ENCODE peak calls at places on chromosomes 7 and 10, in five cellular contexts. C is transverse colon, S is A549, Z is mammary epithelial cell, Y is uterus. L is an unnamed sample. For H3K4me1, the result is how much of the 10 kb centered on the place peaks cover.

GRCh38 chr7:150340875-150341262 is 560 bp downstream of the RARRES2 start:
- DNase-seq in C (no peak), S (no peak), Z (no peak), Y (peak), L (no peak)

GRCh38 chr7:2572101-2572842 is 13.5 kb downstream of the IQCE start:
- DNase-seq in C (no peak), S (no peak), Z (peak), Y (no peak), L (no peak)

GRCh38 chr10:120983721-120984120 is 132.6 kb downstream of the WDR11 start:
- DNase-seq in C (no peak), S (no peak), Z (no peak), Y (no peak), L (no peak)

GRCh38 chr10:114265392-114266053 is 26.5 kb downstream of the VWA2 start:
- DNase-seq in C (no peak), S (no peak), Z (no peak), Y (peak), L (no peak)

GRCh38 chr7:50531928-50532327 is 33.3 kb downstream of the DDC start:
- DNase-seq in C (no peak), S (no peak), Z (no peak), Y (no peak), L (no peak)

GRCh38 chr10:53102424-53102823 is 329.8 kb upstream of the MBL2 start:
- DNase-seq in C (no peak), S (no peak), Z (peak), Y (no peak), L (no peak)

GRCh38 chr7:7732566-7733290 is 14.3 kb upstream of the RPA3 start:
- DNase-seq in C (no peak), S (no peak), Z (peak), Y (no peak), L (no peak)

GRCh38 chr7:154804449-154804848 is 198.5 kb downstream of the PAXIP1 start:
- DNase-seq in C (no peak), S (no peak), Z (peak), Y (no peak), L (no peak)

GRCh38 chr10:87656431-87657072 is 3.1 kb upstream of the PAPSS2 start:
- DNase-seq in C (no peak), S (peak), Z (no peak), Y (no peak), L (peak)

GRCh38 chr7:125390866-125391265 is 461.2 kb upstream of the POT1 start:
- DNase-seq in C (no peak), S (no peak), Z (no peak), Y (no peak), L (no peak)

GRCh38 chr10:24318517-24318916 is 109.6 kb downstream of the KIAA1217 start:
- DNase-seq in C (no peak), S (no peak), Z (peak), Y (no peak), L (no peak)

GRCh38 chr10:70603439-70603778 is 868 bp upstream of the PRF1 start:
- DNase-seq in C (no peak), S (no peak), Z (no peak), Y (no peak), L (no peak)

GRCh38 chr10:44234471-44234850 is 150.4 kb downstream of the CXCL12 start:
- DNase-seq in C (no peak), S (no peak), Z (no peak), Y (no peak), L (no peak)

GRCh38 chr7:30543815-30544525 is 39.3 kb upstream of the GGCT start:
- DNase-seq in C (no peak), S (no peak), Z (no peak), Y (no peak), L (no peak)
- H3K27ac ChIP-seq in C (no peak), S (no peak), Z (no peak), Y (no peak), L (no peak)

GRCh38 chr7:80637453-80637852 is 989 bp upstream of the CD36 start:
- DNase-seq in C (no peak), S (no peak), Z (no peak), Y (no peak), L (no peak)
- TF ChIP-seq CTCF in C (no peak), S (no peak), Z (no peak), Y (no peak), L (no peak)

DNA sequence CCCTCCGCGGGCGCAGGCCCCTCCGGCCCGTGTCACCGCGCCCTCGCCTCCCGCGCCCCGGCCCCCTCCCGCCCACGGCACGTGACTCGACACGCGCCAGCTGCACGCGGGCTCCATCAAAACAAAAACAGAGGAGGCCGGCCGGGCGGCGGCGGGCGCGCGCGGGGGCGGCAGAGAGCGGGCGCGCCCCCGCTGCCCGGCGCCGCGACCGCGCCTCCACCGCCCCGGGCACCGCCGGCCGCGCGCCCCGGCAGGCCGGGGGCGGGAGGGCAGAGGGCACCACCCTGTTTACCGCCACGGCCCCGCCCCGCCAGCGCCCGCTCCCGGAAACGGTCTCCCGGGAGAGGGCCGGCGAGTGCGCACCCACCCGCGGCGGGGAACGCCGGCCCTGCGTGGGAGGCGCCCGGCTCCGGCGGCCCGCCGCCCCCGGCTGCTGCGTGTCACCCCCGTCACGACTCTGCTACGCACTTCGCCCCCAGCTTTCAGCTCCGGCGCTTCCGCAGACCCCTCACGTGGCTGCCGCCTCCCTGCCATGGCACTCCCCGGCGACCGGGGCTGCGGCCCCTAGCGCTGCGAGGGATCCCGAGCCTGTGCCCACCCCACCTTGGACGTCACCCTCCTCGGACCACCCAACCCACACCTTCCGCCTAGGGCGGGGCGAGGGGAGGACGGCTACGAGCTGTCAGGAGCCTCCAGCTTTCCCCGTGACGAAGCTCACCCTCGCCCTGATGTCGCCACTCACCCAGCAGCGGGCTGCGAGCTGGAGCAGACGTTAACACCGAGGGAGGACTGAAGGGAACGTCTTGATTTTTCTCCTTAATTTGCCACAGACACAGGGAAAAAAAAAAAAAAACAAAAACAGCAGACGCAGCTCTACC is 221.6 kb upstream of the MKLN1 start:
- DNase-seq in C (peak), S (peak), Z (peak), Y (peak), L (peak)
- H3K4me1 ChIP-seq in C (under half), S (under half), Z (under half), Y (under half), L (half or more)

GRCh38 chr10:555682-556350 is 133.7 kb downstream of the DIP2C start:
- DNase-seq in C (no peak), S (no peak), Z (no peak), Y (no peak), L (no peak)

GRCh38 chr10:555281-555680 is 134.2 kb downstream of the DIP2C start:
- DNase-seq in C (no peak), S (no peak), Z (no peak), Y (no peak), L (no peak)

GRCh38 chr10:553233-553632 is 136.2 kb downstream of the DIP2C start:
- DNase-seq in C (no peak), S (no peak), Z (no peak), Y (no peak), L (no peak)

GRCh38 chr10:552679-553078 is 136.8 kb downstream of the DIP2C start:
- DNase-seq in C (no peak), S (no peak), Z (no peak), Y (no peak), L (no peak)

GRCh38 chr10:554182-554848 is 135.2 kb downstream of the DIP2C start:
- DNase-seq in C (no peak), S (no peak), Z (no peak), Y (no peak), L (no peak)
- H3K27ac ChIP-seq in C (no peak), S (no peak), Z (no peak), Y (no peak), L (no peak)

DNA sequence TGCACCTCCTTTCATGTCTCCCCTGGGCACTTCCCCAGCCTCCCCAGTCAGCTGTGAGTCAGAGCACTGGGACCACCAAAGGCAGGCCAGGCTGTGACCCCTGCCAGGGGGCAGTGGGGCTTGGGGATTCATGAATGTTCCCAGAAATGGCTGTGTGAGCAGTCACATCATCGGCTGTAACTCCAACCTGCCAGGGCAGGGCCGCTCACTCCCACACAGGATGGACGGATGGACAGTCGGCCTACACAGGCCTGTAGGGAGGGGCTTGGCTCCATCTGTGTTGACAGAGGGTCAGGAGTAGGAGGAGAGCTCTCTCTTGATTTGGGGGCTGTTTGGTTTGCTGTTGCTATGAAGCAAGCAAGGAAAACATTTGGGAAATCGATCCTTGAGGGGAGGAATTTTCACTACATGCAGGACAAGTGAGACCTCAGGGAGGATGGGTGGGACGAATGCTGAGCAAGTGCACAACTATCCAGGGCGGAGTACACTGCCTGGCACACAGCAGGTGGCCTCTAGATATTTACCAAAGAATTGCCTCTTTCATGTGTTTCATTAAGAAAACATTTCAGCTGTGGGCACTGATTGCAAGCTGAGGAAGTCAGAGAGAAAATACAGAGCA is 2.9 kb upstream of the IGFBP1 start:
- DNase-seq in C (no peak), S (peak), Z (peak), Y (no peak), L (no peak)
- TF ChIP-seq CTCF in C (no peak), S (no peak), Z (no peak), Y (no peak), L (no peak)

L was measured in heart right ventricle.